ENCODE peak calls at places on chromosomes 1 and 21, in ten cellular contexts. C, P, U, W, J, K, I, H, Y and E are unnamed samples.
A peak's percentile ranks its signal among the peaks of the same experiment; 100 is the strongest.

GRCh38 chr1:203282720-203283542 is 22.4 kb upstream of the BTG2 start:
- DNase-seq in C (no peak), P (peak; percentile 78), U (no peak), W (no peak), J (no peak), K (no peak), I (no peak), H (peak; percentile 42), Y (no peak), E (no peak)

GRCh38 chr1:81424056-81424455 is 376.7 kb upstream of the ADGRL2 start:
- DNase-seq in C (no peak), P (no peak), U (no peak), W (no peak), J (no peak), K (no peak), I (peak; percentile 43), H (no peak), Y (no peak), E (no peak)

GRCh38 chr21:26461500-26461899 is 111.6 kb downstream of the CYYR1 start:
- DNase-seq in C (no peak), P (no peak), U (no peak), W (no peak), J (no peak), K (no peak), I (no peak), H (no peak), Y (no peak), E (no peak)

GRCh38 chr1:3904006-3904842 is 4.2 kb upstream of the C1orf174 start:
- DNase-seq in C (no peak), P (peak; percentile 75), U (no peak), W (no peak), J (no peak), K (no peak), I (no peak), H (peak; percentile 63), Y (no peak), E (no peak)

GRCh38 chr1:109498161-109498801 is 4.4 kb downstream of the CYB561D1 start:
- DNase-seq in C (no peak), P (no peak), U (peak; percentile 24), W (peak; percentile 81), J (no peak), K (peak; percentile 84), I (peak; percentile 31), H (no peak), Y (no peak), E (no peak)

GRCh38 chr1:68010094-68010493 is 40.3 kb downstream of the DIRAS3 start:
- DNase-seq in C (no peak), P (no peak), U (no peak), W (no peak), J (no peak), K (peak; percentile 40), I (peak; percentile 60), H (no peak), Y (no peak), E (no peak)

GRCh38 chr1:8382051-8382505 is 64.2 kb downstream of the SLC45A1 start:
- DNase-seq in C (no peak), P (no peak), U (no peak), W (peak; percentile 88), J (no peak), K (peak; percentile 40), I (no peak), H (no peak), Y (no peak), E (no peak)

GRCh38 chr1:145858238-145858936 is 494 bp downstream of the PIAS3 start:
- DNase-seq in C (peak; percentile 61), P (peak; percentile 88), U (peak; percentile 61), W (peak; percentile 89), J (peak; percentile 50), K (peak; percentile 95), I (peak; percentile 34), H (peak; percentile 82), Y (peak; percentile 67), E (no peak)

GRCh38 chr1:113488576-113489177 is 98.4 kb downstream of the MAGI3 start:
- DNase-seq in C (no peak), P (no peak), U (peak; percentile 0), W (peak; percentile 24), J (no peak), K (peak; percentile 80), I (no peak), H (no peak), Y (no peak), E (no peak)

GRCh38 chr1:205313681-205314308 is 7.8 kb downstream of the NUAK2 start:
- DNase-seq in C (peak; percentile 35), P (peak; percentile 90), U (no peak), W (peak; percentile 100), J (no peak), K (peak; percentile 96), I (peak; percentile 79), H (peak; percentile 74), Y (peak; percentile 37), E (no peak)

GRCh38 chr1:52659356-52659755 is 26.4 kb downstream of the SHISAL2A start:
- DNase-seq in C (no peak), P (no peak), U (no peak), W (no peak), J (peak; percentile 36), K (no peak), I (no peak), H (no peak), Y (no peak), E (no peak)

GRCh38 chr1:185139231-185139630 is 17.5 kb downstream of the TRMT1L start:
- DNase-seq in C (no peak), P (no peak), U (no peak), W (no peak), J (no peak), K (no peak), I (no peak), H (no peak), Y (no peak), E (no peak)

GRCh38 chr1:8027748-8028631 is 1.9 kb upstream of the ERRFI1 start:
- DNase-seq in C (no peak), P (no peak), U (no peak), W (no peak), J (peak; percentile 37), K (no peak), I (peak; percentile 93), H (no peak), Y (no peak), E (no peak)

GRCh38 chr1:208174736-208175507 is 69.3 kb downstream of the PLXNA2 start:
- DNase-seq in C (no peak), P (no peak), U (no peak), W (no peak), J (no peak), K (no peak), I (peak; percentile 40), H (no peak), Y (no peak), E (no peak)

GRCh38 chr1:168439451-168440375 is 104.1 kb downstream of the XCL2 start:
- DNase-seq in C (peak; percentile 75), P (no peak), U (peak; percentile 88), W (peak; percentile 93), J (peak; percentile 67), K (peak; percentile 97), I (peak; percentile 93), H (peak; percentile 66), Y (peak; percentile 53), E (peak; percentile 91)

GRCh38 chr1:29332204-29332603 is 95.9 kb downstream of the PTPRU start:
- DNase-seq in C (no peak), P (peak; percentile 16), U (peak; percentile 44), W (peak; percentile 74), J (peak; percentile 24), K (peak; percentile 95), I (peak; percentile 48), H (peak; percentile 55), Y (no peak), E (no peak)
- TF ChIP-seq CTCF in C (no peak), P (no peak), U (peak; percentile 35), W (peak; percentile 61), J (peak; percentile 56), K (peak; percentile 95), I (peak; percentile 55), H (peak; percentile 44), Y (no peak), E (peak; percentile 34)

GRCh38 chr21:32147041-32147440 is 131.8 kb downstream of the MIS18A start:
- DNase-seq in C (no peak), P (no peak), U (no peak), W (no peak), J (no peak), K (no peak), I (no peak), H (no peak), Y (no peak), E (no peak)

GRCh38 chr21:32141009-32141357 is 137.9 kb downstream of the MIS18A start:
- DNase-seq in C (no peak), P (no peak), U (no peak), W (no peak), J (no peak), K (no peak), I (no peak), H (no peak), Y (no peak), E (no peak)

GRCh38 chr21:32138658-32139057 is 140.2 kb downstream of the MIS18A start:
- DNase-seq in C (no peak), P (no peak), U (no peak), W (no peak), J (no peak), K (no peak), I (no peak), H (no peak), Y (no peak), E (no peak)

GRCh38 chr21:32140212-32141008 is 138.4 kb downstream of the MIS18A start:
- DNase-seq in C (no peak), P (no peak), U (no peak), W (no peak), J (no peak), K (no peak), I (no peak), H (no peak), Y (no peak), E (no peak)

GRCh38 chr21:32143222-32143939 is 135.5 kb downstream of the MIS18A start:
- DNase-seq in C (no peak), P (no peak), U (no peak), W (peak; percentile 39), J (no peak), K (peak; percentile 48), I (peak; percentile 59), H (no peak), Y (peak; percentile 36), E (no peak)
- TF ChIP-seq CTCF in C (no peak), P (no peak), U (no peak), W (no peak), J (no peak), K (peak; percentile 36), I (no peak), H (no peak), Y (no peak), E (peak; percentile 32)

GRCh38 chr1:181423301-181423918 is 59.9 kb upstream of the CACNA1E start:
- DNase-seq in C (peak; percentile 38), P (no peak), U (peak; percentile 62), W (peak; percentile 73), J (peak; percentile 15), K (peak; percentile 73), I (peak; percentile 43), H (no peak), Y (no peak), E (no peak)
- TF ChIP-seq CTCF in C (no peak), P (no peak), U (peak; percentile 36), W (peak; percentile 63), J (peak; percentile 41), K (peak; percentile 74), I (peak; percentile 30), H (peak; percentile 24), Y (peak; percentile 19), E (peak; percentile 39)

DNA sequence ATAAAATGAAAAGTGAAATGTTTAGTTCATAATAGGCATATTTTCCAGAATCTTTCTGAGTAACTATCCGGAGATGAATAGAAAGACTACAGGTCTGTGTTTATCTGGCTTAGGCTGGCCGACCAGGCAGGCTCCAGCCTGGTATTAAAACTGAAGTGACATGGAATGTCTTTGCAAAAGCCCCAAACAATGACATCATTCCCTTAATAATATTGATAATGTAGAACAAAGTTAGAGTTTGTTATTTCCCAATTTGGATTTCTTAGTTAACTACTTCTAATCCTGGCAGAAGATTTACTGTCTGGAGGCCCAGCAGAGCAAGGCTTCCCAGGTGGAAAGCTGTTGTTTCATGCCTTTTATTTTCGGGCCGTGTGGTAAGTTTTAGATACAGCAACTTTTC is 207.7 kb downstream of the GREM2 start:
- DNase-seq in C (no peak), P (no peak), U (no peak), W (no peak), J (no peak), K (no peak), I (peak; percentile 47), H (no peak), Y (no peak), E (no peak)
- TF ChIP-seq CTCF in C (no peak), P (no peak), U (no peak), W (no peak), J (no peak), K (no peak), I (no peak), H (no peak), Y (no peak), E (no peak)